ENCODE peak calls at places on chromosomes 3 and 15, in six cellular contexts. X is tibial artery, Y is ovary, O is fibroblast of lung, M is cardiac muscle cell, E is IMR-90. V is an unnamed sample. For H3K4me1, the result is how much of the 10 kb centered on the place peaks cover.

GRCh38 chr15:84734794-84735479 is 13.5 kb upstream of the ZNF592 start:
- DNase-seq in M (peak), O (peak), E (peak), X (peak), Y (no peak), V (peak)

GRCh38 chr3:166788936-166789335 is 591.2 kb downstream of the ZBBX start:
- DNase-seq in Y (no peak), E (no peak), M (no peak), X (no peak), O (no peak), V (no peak)

GRCh38 chr15:62505761-62506160 is 340.7 kb upstream of the C2CD4B start:
- DNase-seq in E (no peak), M (no peak), O (no peak), X (no peak), Y (no peak), V (no peak)

GRCh38 chr3:197956070-197956469 is 3.9 kb upstream of the LMLN start:
- DNase-seq in X (no peak), M (no peak), O (no peak), Y (no peak), E (no peak), V (no peak)

GRCh38 chr15:49037546-49037940 is 8.7 kb downstream of the SECISBP2L start:
- DNase-seq in M (no peak), X (no peak), Y (no peak), E (no peak), O (no peak), V (peak)

GRCh38 chr3:159882784-159883779 is 105.6 kb upstream of the IL12A start:
- DNase-seq in M (peak), X (no peak), Y (no peak), E (peak), O (peak), V (peak)

GRCh38 chr15:27382296-27382695 is 411.3 kb downstream of the GABRG3 start:
- DNase-seq in X (no peak), M (no peak), O (no peak), E (no peak), Y (no peak), V (no peak)

GRCh38 chr3:129616713-129617112 is 10.2 kb upstream of the PLXND1 start:
- DNase-seq in X (peak), M (no peak), O (peak), E (peak), Y (peak), V (no peak)

GRCh38 chr3:157182879-157183278 is 22.9 kb upstream of the CCNL1 start:
- DNase-seq in M (no peak), X (no peak), E (peak), O (no peak), Y (no peak), V (no peak)

GRCh38 chr3:129591932-129592331 is 14.5 kb downstream of the PLXND1 start:
- DNase-seq in X (no peak), M (no peak), O (no peak), E (no peak), Y (no peak), V (no peak)

GRCh38 chr3:102124301-102125158 is 275.2 kb downstream of the NFKBIZ start:
- DNase-seq in O (peak), M (no peak), Y (no peak), X (no peak), E (peak), V (no peak)

GRCh38 chr3:164608554-164609276 is 469.6 kb downstream of the SI start:
- DNase-seq in M (no peak), O (no peak), Y (no peak), X (no peak), E (no peak), V (no peak)

GRCh38 chr3:106421928-106422327 is 553.1 kb upstream of the CBLB start:
- DNase-seq in E (peak), Y (no peak), O (peak), M (no peak), X (no peak), V (peak)

GRCh38 chr3:94234177-94234788 is 171.4 kb downstream of the NSUN3 start:
- DNase-seq in O (peak), E (peak), X (no peak), M (peak), Y (no peak), V (peak)

GRCh38 chr3:58084788-58085543 is 76.7 kb downstream of the FLNB start:
- DNase-seq in X (no peak), M (no peak), Y (no peak), O (no peak), E (no peak), V (no peak)

GRCh38 chr3:191385101-191385500 is 54.8 kb upstream of the UTS2B start:
- DNase-seq in E (no peak), O (no peak), Y (no peak), M (no peak), X (no peak), V (no peak)

GRCh38 chr3:107525101-107525953 is 2.6 kb downstream of the BBX start:
- DNase-seq in E (no peak), Y (peak), X (peak), M (peak), O (peak), V (peak)

GRCh38 chr3:195208183-195208582 is 62.8 kb downstream of the XXYLT1 start:
- DNase-seq in X (no peak), M (no peak), Y (peak), O (no peak), E (no peak), V (no peak)

GRCh38 chr15:61687124-61687523 is 373.1 kb downstream of the VPS13C start:
- DNase-seq in E (no peak), X (no peak), Y (no peak), O (no peak), M (no peak), V (no peak)

GRCh38 chr3:126259411-126260391 is 79.3 kb upstream of the ALDH1L1 start:
- DNase-seq in Y (peak), M (peak), O (peak), E (peak), X (no peak), V (peak)

GRCh38 chr15:93073465-93073952 is 15.5 kb downstream of the RGMA start:
- DNase-seq in Y (peak), X (no peak), O (no peak), E (no peak), M (no peak), V (no peak)

GRCh38 chr3:140636452-140637138 is 41.3 kb upstream of the TRIM42 start:
- DNase-seq in E (no peak), M (no peak), Y (no peak), X (no peak), O (no peak), V (no peak)

GRCh38 chr15:49589030-49589429 is 31.6 kb downstream of the FAM227B start:
- DNase-seq in M (no peak), X (no peak), Y (no peak), O (peak), E (peak), V (no peak)

GRCh38 chr3:192812736-192813383 is 85.5 kb upstream of the FGF12 start:
- DNase-seq in E (peak), O (peak), Y (no peak), M (peak), X (no peak), V (peak)

GRCh38 chr3:123447749-123448502 is 964 bp downstream of the ADCY5 start:
- DNase-seq in O (no peak), E (no peak), M (peak), X (no peak), Y (peak), V (no peak)

DNA sequence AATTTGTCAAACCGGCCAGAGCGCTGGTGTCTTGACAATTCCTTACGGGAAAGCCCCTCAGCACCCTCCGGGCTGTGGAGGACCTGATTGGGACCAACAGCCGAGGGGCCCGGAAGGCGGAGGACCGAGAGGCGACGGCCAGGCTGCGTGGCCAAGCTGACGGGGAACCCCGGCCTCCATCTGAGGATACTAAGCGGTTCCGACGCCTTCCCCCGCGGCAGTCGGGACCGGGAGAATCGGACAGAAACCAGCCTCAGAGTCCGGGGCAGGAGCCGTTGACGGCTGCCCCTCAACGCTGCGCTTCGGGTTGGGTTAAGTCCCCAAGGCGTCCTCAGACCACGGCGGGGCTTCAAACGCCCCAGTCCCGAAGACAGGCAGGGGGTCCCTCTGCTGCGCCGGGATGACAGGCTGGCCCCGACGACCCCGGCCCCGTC is 483 bp downstream of the ALDH1A2 start:
- DNase-seq in Y (peak), E (no peak), X (no peak), O (no peak), M (no peak), V (no peak)
- H3K4me3 ChIP-seq in Y (peak), E (no peak), X (peak), O (no peak), M (peak), V (no peak)

GRCh38 chr3:50269977-50270413 is 1.0 kb downstream of the SEMA3B start:
- DNase-seq in O (no peak), M (no peak), Y (peak), E (peak), X (no peak), V (no peak)

GRCh38 chr3:50270841-50271240 is 1.9 kb downstream of the SEMA3B start:
- DNase-seq in X (no peak), Y (no peak), M (no peak), O (no peak), E (no peak), V (no peak)

GRCh38 chr3:50272911-50273688 is 4.2 kb downstream of the SEMA3B start:
- DNase-seq in M (peak), O (peak), Y (peak), X (peak), E (peak), V (peak)

GRCh38 chr3:50270422-50270831 is 1.5 kb downstream of the SEMA3B start:
- DNase-seq in Y (peak), M (no peak), X (no peak), E (peak), O (no peak), V (no peak)

GRCh38 chr3:50271314-50272072 is 2.5 kb downstream of the SEMA3B start:
- DNase-seq in X (no peak), Y (no peak), O (no peak), E (no peak), M (no peak), V (no peak)
- H3K4me1 ChIP-seq in X (half or more), Y (under half), O (under half), E (under half), M (under half), V (under half)

GRCh38 chr15:64634576-64635485 is 140.6 kb downstream of the RBPMS2 start:
- DNase-seq in Y (no peak), E (no peak), X (no peak), M (peak), O (no peak), V (peak)
- H3K27ac ChIP-seq in Y (peak), E (peak), X (no peak), M (peak), O (no peak), V (peak)

DNA sequence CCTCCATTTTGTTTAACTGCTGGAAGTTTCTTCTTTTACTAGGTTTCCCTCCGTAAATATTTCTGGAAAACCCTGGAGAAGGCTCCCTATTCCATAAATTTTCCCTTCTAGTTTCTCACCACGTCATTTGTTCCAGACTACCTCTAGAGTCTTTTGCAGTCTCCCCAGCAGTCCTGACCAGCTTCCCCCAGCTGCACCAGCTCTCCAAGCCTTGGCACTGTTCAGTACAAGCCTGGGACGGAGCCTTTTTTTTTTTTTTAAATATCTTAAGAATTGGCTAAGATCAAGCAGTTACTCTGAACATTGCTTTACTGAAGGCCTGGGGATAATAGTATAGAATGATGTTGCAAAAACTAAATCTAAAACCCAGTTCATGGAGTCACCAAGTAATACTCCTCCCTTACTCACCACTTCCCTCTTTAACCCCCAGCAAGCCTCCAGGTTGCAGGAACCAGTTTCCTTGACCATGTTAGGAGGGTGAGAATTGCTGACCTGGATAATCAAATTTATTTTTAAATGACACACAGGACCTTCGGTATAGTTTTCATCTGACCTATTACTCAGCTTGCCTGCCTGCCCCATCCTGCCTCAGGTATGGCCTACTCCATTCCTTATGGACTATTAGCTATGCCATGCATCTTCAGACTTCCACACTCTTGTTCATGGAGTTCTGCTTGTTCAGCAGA is 723 bp downstream of the RTP4 start:
- DNase-seq in X (no peak), E (no peak), Y (no peak), M (no peak), O (no peak), V (no peak)
- H3K4me3 ChIP-seq in X (peak), E (no peak), Y (peak), M (no peak), O (peak), V (no peak)

DNA sequence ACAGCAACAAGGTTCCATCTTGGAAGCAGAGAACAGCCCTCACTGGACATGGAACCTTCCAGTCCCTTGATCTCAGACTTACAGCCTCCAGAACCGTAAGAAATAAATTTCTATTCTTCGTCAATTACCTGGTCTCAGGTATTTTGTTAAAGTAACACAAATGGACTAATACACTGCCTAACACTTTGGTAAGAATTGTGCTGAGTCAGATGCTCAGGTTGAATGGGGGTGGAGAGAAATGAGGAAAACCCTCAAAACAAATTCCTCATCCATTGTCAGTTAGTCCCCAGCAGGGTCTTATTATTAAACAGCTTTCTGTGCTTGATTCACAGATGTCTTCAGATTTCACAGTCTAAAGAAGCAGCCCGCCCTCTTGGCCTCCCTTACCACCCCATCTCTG is 306.2 kb upstream of the SLCO3A1 start:
- DNase-seq in E (no peak), Y (no peak), M (no peak), X (no peak), O (no peak), V (no peak)
- H3K4me1 ChIP-seq in E (under half), Y (under half), M (under half), X (under half), O (under half), V (under half)

GRCh38 chr3:142019794-142020320 is 129.5 kb downstream of the TFDP2 start:
- DNase-seq in M (no peak), Y (no peak), X (no peak), O (no peak), E (peak), V (peak)
- H3K27ac ChIP-seq in M (peak), Y (no peak), X (no peak), O (no peak), E (no peak), V (no peak)

DNA sequence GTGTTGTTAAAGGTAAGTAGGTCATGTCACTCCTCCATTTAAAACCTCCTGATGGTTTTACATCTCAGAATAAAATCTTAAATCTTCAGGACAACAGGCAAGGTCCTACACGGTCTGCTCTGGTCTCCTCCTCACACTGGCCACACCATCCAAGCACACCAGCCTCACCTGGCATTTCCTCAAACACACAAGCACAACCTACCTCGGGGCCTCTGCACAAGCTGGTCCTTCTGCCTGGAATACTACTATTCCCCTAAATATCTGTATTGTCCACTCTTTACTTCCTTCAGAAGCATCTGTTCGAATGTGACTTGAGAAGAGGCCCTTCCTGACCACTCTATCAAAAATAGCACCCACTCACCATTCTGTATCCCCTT is 1.8 kb downstream of the GORASP1 start:
- DNase-seq in E (no peak), X (no peak), Y (no peak), M (no peak), O (no peak), V (no peak)
- H3K4me3 ChIP-seq in E (no peak), X (peak), Y (no peak), M (peak), O (peak), V (no peak)

DNA sequence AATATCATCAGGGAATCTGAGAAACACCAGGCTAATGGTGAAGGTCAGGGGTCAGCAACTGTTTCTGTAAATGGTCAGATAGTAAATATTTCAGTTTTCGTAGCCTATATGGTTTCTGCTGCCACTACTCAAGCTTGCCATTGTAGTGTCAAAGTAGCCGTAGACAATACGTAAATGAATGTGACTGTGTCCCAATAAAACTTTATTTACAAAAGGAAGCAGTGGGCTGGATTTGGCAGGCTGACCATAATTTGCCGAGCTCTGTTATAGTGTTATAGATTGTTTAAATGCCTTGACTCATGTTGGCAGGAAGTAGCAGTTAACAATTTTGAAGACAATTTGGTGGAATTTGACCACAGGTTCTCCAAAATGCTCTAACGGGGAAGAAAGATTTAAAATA is 548.2 kb downstream of the FOXP1 start:
- DNase-seq in X (no peak), O (peak), Y (no peak), M (no peak), E (peak), V (peak)
- H3K4me1 ChIP-seq in X (half or more), O (under half), Y (under half), M (under half), E (under half), V (under half)

GRCh38 chr15:36332896-36333295 is 246.5 kb upstream of the CDIN1 start:
- DNase-seq in E (no peak), X (no peak), M (no peak), Y (no peak), O (no peak), V (no peak)

GRCh38 chr15:36334059-36334458 is 245.4 kb upstream of the CDIN1 start:
- DNase-seq in O (peak), M (peak), E (peak), X (no peak), Y (no peak), V (peak)

GRCh38 chr15:36331531-36332275 is 247.7 kb upstream of the CDIN1 start:
- DNase-seq in X (no peak), Y (no peak), E (no peak), M (no peak), O (peak), V (no peak)

GRCh38 chr15:36330598-36330997 is 248.8 kb upstream of the CDIN1 start:
- DNase-seq in M (no peak), O (no peak), X (no peak), Y (no peak), E (no peak), V (no peak)

DNA sequence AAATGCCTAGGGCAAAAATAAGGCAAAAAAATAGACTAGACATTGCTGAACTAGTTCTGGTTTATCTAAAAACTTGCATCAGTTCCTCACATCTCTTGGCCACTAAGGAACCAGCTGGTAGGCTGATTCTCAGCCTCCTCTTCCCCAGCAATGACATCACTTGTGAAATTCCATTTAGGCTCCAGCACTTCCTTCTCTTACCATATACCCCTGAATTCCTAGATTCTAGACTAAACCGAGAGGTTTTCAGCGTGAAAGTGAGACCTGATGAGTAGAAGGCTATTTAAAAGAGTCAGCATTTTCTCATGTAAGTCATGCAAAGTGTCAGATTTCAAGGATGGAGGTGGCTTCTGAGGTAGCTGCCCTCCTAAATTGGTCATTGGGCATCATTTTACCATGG is 247.1 kb upstream of the CDIN1 start:
- DNase-seq in X (no peak), M (no peak), O (peak), Y (no peak), E (peak), V (no peak)
- H3K27ac ChIP-seq in X (no peak), M (no peak), O (no peak), Y (no peak), E (no peak), V (no peak)

V was measured in A673.